ENCODE peak calls at places on chromosomes 5 and 9, in six cellular contexts. R is upper lobe of right lung; W is ascending aorta; O is psoas muscle; Q is DND-41; C is CD8-positive, alpha-beta T cell. M is an unnamed sample.

GRCh38 chr5:606526-607399 is 5.4 kb upstream of the CEP72 start:
- DNase-seq in W (no peak), Q (no peak), C (no peak), R (peak), O (peak), M (no peak)

GRCh38 chr9:86298873-86299272 is 16.5 kb upstream of the ISCA1 start:
- DNase-seq in Q (no peak), R (no peak), W (no peak), C (no peak), O (no peak), M (no peak)

GRCh38 chr9:3329361-3329760 is 196.4 kb downstream of the RFX3 start:
- DNase-seq in W (no peak), C (no peak), R (no peak), O (no peak), Q (no peak), M (no peak)

GRCh38 chr9:880725-881124 is 39.2 kb downstream of the DMRT1 start:
- DNase-seq in O (no peak), R (no peak), W (no peak), C (no peak), Q (no peak), M (no peak)

GRCh38 chr9:92770005-92770995 is 5.7 kb upstream of the BICD2 start:
- DNase-seq in Q (peak), R (no peak), O (no peak), C (no peak), W (no peak), M (no peak)

GRCh38 chr9:127569819-127570401 is 42.2 kb upstream of the STXBP1 start:
- DNase-seq in C (peak), O (no peak), W (no peak), R (no peak), Q (no peak), M (no peak)

GRCh38 chr5:50962934-50963646 is 296.7 kb downstream of the PARP8 start:
- DNase-seq in R (peak), C (peak), W (no peak), O (peak), Q (peak), M (no peak)

GRCh38 chr5:18487928-18488480 is 853.7 kb downstream of the TAF11L14 start:
- DNase-seq in Q (no peak), R (no peak), W (no peak), C (no peak), O (no peak), M (no peak)

GRCh38 chr9:111621895-111622480 is 9.1 kb upstream of the DNAJC25 start:
- DNase-seq in R (no peak), O (no peak), W (no peak), Q (peak), C (no peak), M (no peak)

GRCh38 chr5:15510816-15511215 is 10.8 kb downstream of the FBXL7 start:
- DNase-seq in R (no peak), W (no peak), Q (no peak), O (no peak), C (no peak), M (no peak)

GRCh38 chr5:1281038-1281882 is 13.6 kb downstream of the TERT start:
- DNase-seq in C (peak), R (peak), O (no peak), Q (no peak), W (no peak), M (no peak)

GRCh38 chr9:36163049-36163839 is 5.9 kb upstream of the CCIN start:
- DNase-seq in O (peak), C (no peak), R (no peak), Q (no peak), W (peak), M (no peak)
- H3K4me3 ChIP-seq in O (no peak), C (no peak), R (no peak), Q (no peak), W (no peak), M (no peak)

GRCh38 chr5:112123060-112123459 is 296.0 kb downstream of the EPB41L4A start:
- DNase-seq in O (no peak), Q (no peak), C (no peak), R (no peak), W (no peak), M (no peak)
- TF ChIP-seq CTCF in O (no peak), Q (no peak), C (no peak), R (no peak), W (no peak), M (no peak)

DNA sequence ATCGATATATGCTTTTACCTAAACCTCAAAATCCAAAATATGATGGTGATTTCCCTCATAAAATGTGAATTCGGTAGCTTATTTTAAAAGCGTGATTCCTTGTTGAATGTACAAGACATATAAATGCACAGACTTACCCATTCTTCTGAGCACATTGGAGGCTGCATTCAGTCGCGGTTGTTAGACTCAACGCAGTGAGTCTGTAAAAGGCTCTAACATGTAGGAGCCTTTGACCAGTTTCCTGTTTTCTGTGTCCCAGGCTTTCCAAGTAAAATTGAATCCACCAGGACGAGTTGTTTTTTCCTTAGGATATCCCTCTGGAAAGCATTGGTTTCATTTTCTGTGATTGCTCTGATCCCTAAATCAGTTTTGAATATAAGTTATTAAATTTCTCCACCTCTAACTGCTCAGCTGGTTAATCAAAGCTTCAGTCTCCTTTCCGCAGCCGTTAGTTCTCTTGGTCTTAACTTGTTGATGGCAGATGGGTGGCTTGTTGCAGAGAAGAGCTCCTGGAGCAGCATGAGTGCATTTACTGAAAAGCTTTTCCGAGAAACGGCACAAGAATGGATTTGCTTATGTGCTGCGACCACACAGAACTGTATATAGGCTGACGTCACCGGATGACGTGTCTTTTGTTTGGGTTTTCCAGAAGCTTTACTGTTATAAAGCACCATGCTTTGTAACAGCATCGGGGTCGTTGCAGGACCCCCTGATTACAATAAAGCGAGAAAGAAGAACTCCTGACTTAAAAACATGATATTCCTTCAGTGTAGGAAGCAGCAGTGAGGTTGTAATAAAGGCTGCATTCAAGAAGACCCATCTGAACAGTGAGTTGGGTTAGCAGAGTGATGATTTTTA is at the start of gene LRRTM2:
- DNase-seq in C (no peak), Q (no peak), O (no peak), R (no peak), W (no peak), M (peak)
- H3K4me3 ChIP-seq in C (no peak), Q (no peak), O (no peak), R (no peak), W (peak), M (peak)

GRCh38 chr9:81609782-81610738 is 79.3 kb downstream of the TLE1 start:
- DNase-seq in R (no peak), W (no peak), C (no peak), O (peak), Q (peak), M (no peak)
- TF ChIP-seq CTCF in R (no peak), W (no peak), C (no peak), O (no peak), Q (no peak), M (no peak)

GRCh38 chr5:58456486-58456885 is 3.4 kb downstream of the PLK2 start:
- DNase-seq in Q (no peak), R (no peak), W (no peak), O (no peak), C (no peak), M (no peak)
- H3K4me3 ChIP-seq in Q (no peak), R (peak), W (peak), O (peak), C (no peak), M (peak)